ENCODE peak calls at places on chromosomes 3 and 15, in nine cellular contexts. One of them, this sample, is unnamed.

GRCh38 chr3:193605876-193606275 is 12.9 kb downstream of the OPA1 start:
- DNase-seq in substantia nigra: no peak
- DNase-seq in AG04450: no peak
- DNase-seq in transverse colon: peak; percentile 55
- DNase-seq in thyroid gland: peak; percentile 44
- DNase-seq in psoas muscle: no peak
- DNase-seq in fibroblast of lung: peak; percentile 50
- DNase-seq in Peyer's patch: peak; percentile 57
- DNase-seq in thoracic aorta: no peak
- DNase-seq in this sample: peak; percentile 42

GRCh38 chr3:37986479-37987314 is 3.9 kb upstream of the VILL start:
- DNase-seq in substantia nigra: no peak
- DNase-seq in AG04450: no peak
- DNase-seq in transverse colon: peak; percentile 93
- DNase-seq in thyroid gland: no peak
- DNase-seq in psoas muscle: no peak
- DNase-seq in fibroblast of lung: no peak
- DNase-seq in Peyer's patch: no peak
- DNase-seq in thoracic aorta: no peak
- DNase-seq in this sample: peak; percentile 91

GRCh38 chr3:33919312-33919711 is 120.9 kb downstream of the PDCD6IP start:
- DNase-seq in substantia nigra: no peak
- DNase-seq in AG04450: no peak
- DNase-seq in transverse colon: no peak
- DNase-seq in thyroid gland: no peak
- DNase-seq in psoas muscle: no peak
- DNase-seq in fibroblast of lung: peak; percentile 22
- DNase-seq in Peyer's patch: no peak
- DNase-seq in thoracic aorta: no peak
- DNase-seq in this sample: no peak

GRCh38 chr3:60746690-60747416 is 504.4 kb downstream of the FHIT start:
- DNase-seq in substantia nigra: no peak
- DNase-seq in AG04450: no peak
- DNase-seq in transverse colon: no peak
- DNase-seq in thyroid gland: no peak
- DNase-seq in psoas muscle: no peak
- DNase-seq in fibroblast of lung: peak; percentile 35
- DNase-seq in Peyer's patch: no peak
- DNase-seq in thoracic aorta: no peak
- DNase-seq in this sample: no peak

GRCh38 chr3:4978966-4979400 is 254 bp upstream of the BHLHE40 start:
- DNase-seq in substantia nigra: peak; percentile 76
- DNase-seq in AG04450: peak; percentile 95
- DNase-seq in transverse colon: peak; percentile 94
- DNase-seq in thyroid gland: peak; percentile 97
- DNase-seq in psoas muscle: peak; percentile 97
- DNase-seq in fibroblast of lung: peak; percentile 99
- DNase-seq in Peyer's patch: peak; percentile 95
- DNase-seq in thoracic aorta: peak; percentile 92
- DNase-seq in this sample: peak; percentile 97

GRCh38 chr3:129793356-129793755 is 100.2 kb downstream of the TMCC1 start:
- DNase-seq in substantia nigra: no peak
- DNase-seq in AG04450: no peak
- DNase-seq in transverse colon: no peak
- DNase-seq in thyroid gland: no peak
- DNase-seq in psoas muscle: no peak
- DNase-seq in fibroblast of lung: peak; percentile 22
- DNase-seq in Peyer's patch: no peak
- DNase-seq in thoracic aorta: no peak
- DNase-seq in this sample: no peak

GRCh38 chr3:194952882-194953281 is 267.2 kb downstream of the FAM43A start:
- DNase-seq in substantia nigra: no peak
- DNase-seq in AG04450: no peak
- DNase-seq in transverse colon: no peak
- DNase-seq in thyroid gland: no peak
- DNase-seq in psoas muscle: no peak
- DNase-seq in fibroblast of lung: no peak
- DNase-seq in Peyer's patch: no peak
- DNase-seq in thoracic aorta: no peak
- DNase-seq in this sample: no peak

GRCh38 chr3:172512363-172512762 is 10.9 kb downstream of the TNFSF10 start:
- DNase-seq in substantia nigra: no peak
- DNase-seq in AG04450: no peak
- DNase-seq in transverse colon: peak; percentile 67
- DNase-seq in thyroid gland: peak; percentile 20
- DNase-seq in psoas muscle: peak; percentile 72
- DNase-seq in fibroblast of lung: peak; percentile 86
- DNase-seq in Peyer's patch: peak; percentile 78
- DNase-seq in thoracic aorta: peak; percentile 10
- DNase-seq in this sample: no peak

GRCh38 chr15:67190326-67190725 is 64.1 kb downstream of the AAGAB start:
- DNase-seq in substantia nigra: no peak
- DNase-seq in AG04450: no peak
- DNase-seq in transverse colon: no peak
- DNase-seq in thyroid gland: no peak
- DNase-seq in psoas muscle: no peak
- DNase-seq in fibroblast of lung: no peak
- DNase-seq in Peyer's patch: no peak
- DNase-seq in thoracic aorta: no peak
- DNase-seq in this sample: no peak

GRCh38 chr15:73930371-73930770 is 4.1 kb downstream of the LOXL1 start:
- DNase-seq in substantia nigra: no peak
- DNase-seq in AG04450: peak; percentile 66
- DNase-seq in transverse colon: no peak
- DNase-seq in thyroid gland: no peak
- DNase-seq in psoas muscle: peak; percentile 68
- DNase-seq in fibroblast of lung: peak; percentile 98
- DNase-seq in Peyer's patch: no peak
- DNase-seq in thoracic aorta: no peak
- DNase-seq in this sample: no peak

GRCh38 chr15:58903232-58903631 is 30.2 kb downstream of the SLTM start:
- DNase-seq in substantia nigra: no peak
- DNase-seq in AG04450: no peak
- DNase-seq in transverse colon: no peak
- DNase-seq in thyroid gland: no peak
- DNase-seq in psoas muscle: no peak
- DNase-seq in fibroblast of lung: peak; percentile 13
- DNase-seq in Peyer's patch: no peak
- DNase-seq in thoracic aorta: no peak
- DNase-seq in this sample: no peak

GRCh38 chr3:8239718-8240698 is 261.6 kb upstream of the LMCD1 start:
- DNase-seq in substantia nigra: no peak
- DNase-seq in AG04450: peak; percentile 27
- DNase-seq in transverse colon: peak; percentile 9
- DNase-seq in thyroid gland: peak; percentile 1
- DNase-seq in psoas muscle: no peak
- DNase-seq in fibroblast of lung: peak; percentile 39
- DNase-seq in Peyer's patch: no peak
- DNase-seq in thoracic aorta: no peak
- DNase-seq in this sample: peak; percentile 9

GRCh38 chr3:183239046-183239445 is 14.0 kb upstream of the B3GNT5 start:
- DNase-seq in substantia nigra: no peak
- DNase-seq in AG04450: no peak
- DNase-seq in transverse colon: no peak
- DNase-seq in thyroid gland: no peak
- DNase-seq in psoas muscle: no peak
- DNase-seq in fibroblast of lung: no peak
- DNase-seq in Peyer's patch: no peak
- DNase-seq in thoracic aorta: no peak
- DNase-seq in this sample: no peak

GRCh38 chr15:101295607-101296225 is 668 bp upstream of the SNRPA1 start:
- DNase-seq in substantia nigra: no peak
- DNase-seq in AG04450: peak; percentile 32
- DNase-seq in transverse colon: peak; percentile 51
- DNase-seq in thyroid gland: no peak
- DNase-seq in psoas muscle: no peak
- DNase-seq in fibroblast of lung: peak; percentile 27
- DNase-seq in Peyer's patch: no peak
- DNase-seq in thoracic aorta: no peak
- DNase-seq in this sample: no peak

GRCh38 chr15:51310064-51310463 is 28.3 kb downstream of the CYP19A1 start:
- DNase-seq in substantia nigra: no peak
- DNase-seq in AG04450: no peak
- DNase-seq in transverse colon: no peak
- DNase-seq in thyroid gland: no peak
- DNase-seq in psoas muscle: no peak
- DNase-seq in fibroblast of lung: peak; percentile 68
- DNase-seq in Peyer's patch: no peak
- DNase-seq in thoracic aorta: no peak
- DNase-seq in this sample: no peak

GRCh38 chr3:30539214-30539613 is 67.2 kb upstream of the TGFBR2 start:
- DNase-seq in substantia nigra: no peak
- DNase-seq in AG04450: no peak
- DNase-seq in transverse colon: no peak
- DNase-seq in thyroid gland: no peak
- DNase-seq in psoas muscle: no peak
- DNase-seq in fibroblast of lung: no peak
- DNase-seq in Peyer's patch: no peak
- DNase-seq in thoracic aorta: no peak
- DNase-seq in this sample: no peak
- H3K27ac ChIP-seq in substantia nigra: no peak overlapping the region
- H3K27ac ChIP-seq in AG04450: no peak overlapping the region
- H3K27ac ChIP-seq in transverse colon: no peak overlapping the region
- H3K27ac ChIP-seq in thyroid gland: no peak overlapping the region
- H3K27ac ChIP-seq in psoas muscle: no peak overlapping the region
- H3K27ac ChIP-seq in fibroblast of lung: no peak overlapping the region
- H3K27ac ChIP-seq in Peyer's patch: no peak overlapping the region
- H3K27ac ChIP-seq in thoracic aorta: no peak overlapping the region
- H3K27ac ChIP-seq in this sample: no peak overlapping the region

GRCh38 chr3:81393251-81393650 is 368.2 kb downstream of the GBE1 start:
- DNase-seq in substantia nigra: no peak
- DNase-seq in AG04450: no peak
- DNase-seq in transverse colon: no peak
- DNase-seq in thyroid gland: no peak
- DNase-seq in psoas muscle: no peak
- DNase-seq in fibroblast of lung: peak; percentile 27
- DNase-seq in Peyer's patch: no peak
- DNase-seq in thoracic aorta: no peak
- DNase-seq in this sample: no peak
- H3K27ac ChIP-seq in substantia nigra: no peak overlapping the region
- H3K27ac ChIP-seq in AG04450: no peak overlapping the region
- H3K27ac ChIP-seq in transverse colon: no peak overlapping the region
- H3K27ac ChIP-seq in thyroid gland: no peak overlapping the region
- H3K27ac ChIP-seq in psoas muscle: no peak overlapping the region
- H3K27ac ChIP-seq in fibroblast of lung: no peak overlapping the region
- H3K27ac ChIP-seq in Peyer's patch: no peak overlapping the region
- H3K27ac ChIP-seq in thoracic aorta: no peak overlapping the region
- H3K27ac ChIP-seq in this sample: no peak overlapping the region

GRCh38 chr3:103227651-103228050 is 792.8 kb downstream of the ZPLD1 start:
- DNase-seq in substantia nigra: no peak
- DNase-seq in AG04450: no peak
- DNase-seq in transverse colon: no peak
- DNase-seq in thyroid gland: no peak
- DNase-seq in psoas muscle: no peak
- DNase-seq in fibroblast of lung: no peak
- DNase-seq in Peyer's patch: no peak
- DNase-seq in thoracic aorta: no peak
- DNase-seq in this sample: no peak
- H3K27ac ChIP-seq in substantia nigra: no peak overlapping the region
- H3K27ac ChIP-seq in AG04450: no peak overlapping the region
- H3K27ac ChIP-seq in transverse colon: no peak overlapping the region
- H3K27ac ChIP-seq in thyroid gland: no peak overlapping the region
- H3K27ac ChIP-seq in psoas muscle: no peak overlapping the region
- H3K27ac ChIP-seq in fibroblast of lung: no peak overlapping the region
- H3K27ac ChIP-seq in Peyer's patch: no peak overlapping the region
- H3K27ac ChIP-seq in thoracic aorta: no peak overlapping the region
- H3K27ac ChIP-seq in this sample: no peak overlapping the region

GRCh38 chr3:44902628-44903027 is 28.2 kb downstream of the TGM4 start:
- DNase-seq in substantia nigra: no peak
- DNase-seq in AG04450: no peak
- DNase-seq in transverse colon: no peak
- DNase-seq in thyroid gland: no peak
- DNase-seq in psoas muscle: no peak
- DNase-seq in fibroblast of lung: no peak
- DNase-seq in Peyer's patch: no peak
- DNase-seq in thoracic aorta: no peak
- DNase-seq in this sample: no peak
- H3K27ac ChIP-seq in substantia nigra: no peak overlapping the region
- H3K27ac ChIP-seq in AG04450: no peak overlapping the region
- H3K27ac ChIP-seq in transverse colon: no peak overlapping the region
- H3K27ac ChIP-seq in thyroid gland: no peak overlapping the region
- H3K27ac ChIP-seq in psoas muscle: no peak overlapping the region
- H3K27ac ChIP-seq in fibroblast of lung: no peak overlapping the region
- H3K27ac ChIP-seq in Peyer's patch: no peak overlapping the region
- H3K27ac ChIP-seq in thoracic aorta: no peak overlapping the region
- H3K27ac ChIP-seq in this sample: no peak overlapping the region

DNA sequence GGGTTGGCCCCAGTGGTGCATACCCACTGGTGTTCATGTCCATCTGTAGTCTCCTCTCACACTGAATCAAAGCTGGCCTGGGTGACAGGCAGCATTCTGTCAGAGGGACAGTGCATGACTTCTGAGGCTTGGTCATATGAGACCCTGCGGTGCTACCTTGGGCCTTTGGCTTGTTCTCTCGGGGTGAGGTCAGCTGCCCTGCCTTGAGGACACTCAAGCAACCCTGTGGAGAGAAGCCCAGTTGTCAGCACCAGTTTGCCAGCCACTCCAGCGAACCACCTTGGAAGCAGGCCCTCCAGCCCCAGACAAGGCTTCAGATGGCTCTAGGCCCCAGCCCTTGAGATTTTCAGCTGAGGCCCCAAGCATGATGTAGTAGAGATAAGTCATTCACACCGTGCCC is 16.9 kb upstream of the RAB7A start:
- DNase-seq in substantia nigra: no peak
- DNase-seq in AG04450: no peak
- DNase-seq in transverse colon: no peak
- DNase-seq in thyroid gland: peak; percentile 29
- DNase-seq in psoas muscle: peak; percentile 76
- DNase-seq in fibroblast of lung: no peak
- DNase-seq in Peyer's patch: no peak
- DNase-seq in thoracic aorta: no peak
- DNase-seq in this sample: no peak
- H3K27ac ChIP-seq in substantia nigra: no peak overlapping the region
- H3K27ac ChIP-seq in AG04450: no peak overlapping the region
- H3K27ac ChIP-seq in transverse colon: no peak overlapping the region
- H3K27ac ChIP-seq in thyroid gland: no peak overlapping the region
- H3K27ac ChIP-seq in psoas muscle: peak overlapping the region; percentile 81
- H3K27ac ChIP-seq in fibroblast of lung: no peak overlapping the region
- H3K27ac ChIP-seq in Peyer's patch: no peak overlapping the region
- H3K27ac ChIP-seq in thoracic aorta: no peak overlapping the region
- H3K27ac ChIP-seq in this sample: no peak overlapping the region

DNA sequence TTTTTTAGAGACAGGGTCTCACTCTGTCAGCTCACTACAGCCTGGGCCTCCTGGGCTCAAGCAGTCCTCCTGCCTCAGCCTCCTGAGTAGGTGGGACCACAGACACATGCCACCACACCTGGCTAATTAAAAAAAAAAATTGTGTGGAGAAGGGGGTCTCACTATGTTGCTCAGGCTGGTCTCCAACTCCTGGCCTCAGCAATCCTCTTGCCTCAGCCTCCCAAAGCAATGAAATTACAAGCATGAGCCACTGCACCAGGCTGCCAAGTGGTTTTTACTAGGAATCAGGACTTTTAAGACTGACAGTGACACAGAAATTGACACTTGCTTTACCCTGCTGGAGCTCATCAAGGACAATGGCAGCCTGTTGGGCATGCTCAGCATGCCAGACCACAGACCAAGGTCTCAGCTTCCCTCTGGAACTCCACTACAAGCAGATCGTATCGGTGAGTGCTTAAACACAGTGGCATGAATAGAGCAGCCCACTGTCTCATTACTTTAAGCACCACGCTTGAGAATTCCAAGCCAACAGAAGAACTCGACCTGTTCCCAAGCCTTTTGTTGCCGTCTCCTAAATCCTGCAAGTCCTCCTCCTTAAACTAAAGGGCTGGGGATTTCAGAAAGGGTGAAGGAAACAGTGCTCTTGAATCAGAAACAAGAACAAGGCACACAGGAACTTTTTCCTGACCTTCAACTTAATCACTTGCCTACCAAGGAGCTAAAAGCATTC is 41.4 kb downstream of the EOMES start:
- DNase-seq in substantia nigra: no peak
- DNase-seq in AG04450: no peak
- DNase-seq in transverse colon: no peak
- DNase-seq in thyroid gland: no peak
- DNase-seq in psoas muscle: no peak
- DNase-seq in fibroblast of lung: peak; percentile 35
- DNase-seq in Peyer's patch: no peak
- DNase-seq in thoracic aorta: no peak
- DNase-seq in this sample: no peak
- H3K27ac ChIP-seq in substantia nigra: no peak overlapping the region
- H3K27ac ChIP-seq in AG04450: no peak overlapping the region
- H3K27ac ChIP-seq in transverse colon: peak overlapping the region; percentile 23
- H3K27ac ChIP-seq in thyroid gland: peak overlapping the region; percentile 3
- H3K27ac ChIP-seq in psoas muscle: no peak overlapping the region
- H3K27ac ChIP-seq in fibroblast of lung: peak overlapping the region; percentile 26
- H3K27ac ChIP-seq in Peyer's patch: peak overlapping the region; percentile 37
- H3K27ac ChIP-seq in thoracic aorta: peak overlapping the region; percentile 3
- H3K27ac ChIP-seq in this sample: peak overlapping the region; percentile 60

This sample was measured in prostate gland.